ENCODE peak calls at places on chromosomes 3 and 15, in nine cellular contexts. M is transverse colon, D is astrocyte of the spinal cord, E is D721Med, P is A549, J is astrocyte, L is MM.1S, O is upper lobe of right lung, V is HL-60. G is an unnamed sample.

GRCh38 chr3:145767909-145768308 is 393.1 kb downstream of the PLOD2 start:
- DNase-seq in M (no peak), D (peak; percentile 27), E (no peak), P (no peak), J (no peak), L (peak; percentile 9), O (no peak), V (no peak), G (no peak)

GRCh38 chr3:13111173-13111873 is 38.1 kb upstream of the IQSEC1 start:
- DNase-seq in M (peak; percentile 27), D (no peak), E (no peak), P (no peak), J (no peak), L (peak; percentile 40), O (peak; percentile 73), V (no peak), G (no peak)

GRCh38 chr15:73647259-73648026 is 14.3 kb upstream of the NPTN start:
- DNase-seq in M (no peak), D (no peak), E (no peak), P (no peak), J (no peak), L (no peak), O (no peak), V (no peak), G (no peak)

GRCh38 chr3:42600958-42601675 is 631 bp downstream of the NKTR start:
- DNase-seq in M (peak; percentile 72), D (peak; percentile 64), E (no peak), P (peak; percentile 16), J (peak; percentile 67), L (peak; percentile 70), O (peak; percentile 83), V (peak; percentile 84), G (no peak)

GRCh38 chr15:92429378-92430066 is 35.8 kb downstream of the ST8SIA2 start:
- DNase-seq in M (no peak), D (peak; percentile 85), E (no peak), P (peak; percentile 72), J (peak; percentile 79), L (no peak), O (no peak), V (no peak), G (no peak)

GRCh38 chr3:26087751-26088150 is 297.9 kb downstream of the OXSM start:
- DNase-seq in M (no peak), D (no peak), E (no peak), P (no peak), J (no peak), L (no peak), O (no peak), V (no peak), G (no peak)

GRCh38 chr15:85793641-85794597 is 806 bp downstream of the KLHL25 start:
- DNase-seq in M (peak; percentile 53), D (peak; percentile 28), E (no peak), P (peak; percentile 58), J (no peak), L (peak; percentile 28), O (peak; percentile 76), V (peak; percentile 10), G (no peak)

GRCh38 chr3:174440741-174441587 is 418.2 kb upstream of the NAALADL2 start:
- DNase-seq in M (peak; percentile 85), D (peak; percentile 95), E (no peak), P (peak; percentile 20), J (peak; percentile 85), L (peak; percentile 91), O (peak; percentile 92), V (peak; percentile 81), G (peak; percentile 33)

GRCh38 chr3:134792700-134793099 is 2.4 kb upstream of the EPHB1 start:
- DNase-seq in M (no peak), D (no peak), E (no peak), P (no peak), J (no peak), L (no peak), O (no peak), V (no peak), G (no peak)

GRCh38 chr3:105837947-105838346 is 30.9 kb downstream of the CBLB start:
- DNase-seq in M (no peak), D (no peak), E (no peak), P (no peak), J (no peak), L (no peak), O (no peak), V (no peak), G (no peak)

GRCh38 chr3:127011270-127011992 is 28.5 kb downstream of the PLXNA1 start:
- DNase-seq in M (no peak), D (peak; percentile 53), E (peak; percentile 50), P (no peak), J (no peak), L (no peak), O (no peak), V (no peak), G (no peak)

GRCh38 chr3:144362126-144362525 is 390.5 kb downstream of the DIPK2A start:
- DNase-seq in M (no peak), D (peak; percentile 6), E (no peak), P (no peak), J (peak; percentile 17), L (no peak), O (no peak), V (no peak), G (no peak)

GRCh38 chr15:68791431-68792283 is 29.0 kb downstream of the ANP32A start:
- DNase-seq in M (no peak), D (no peak), E (no peak), P (no peak), J (no peak), L (peak; percentile 68), O (no peak), V (peak; percentile 52), G (peak; percentile 77)

GRCh38 chr3:24773798-24774197 is 279.1 kb upstream of the THRB start:
- DNase-seq in M (peak; percentile 18), D (peak; percentile 72), E (no peak), P (peak; percentile 13), J (peak; percentile 40), L (peak; percentile 64), O (peak; percentile 69), V (peak; percentile 68), G (peak; percentile 22)

GRCh38 chr3:71360170-71360569 is 223.4 kb downstream of the FOXP1 start:
- DNase-seq in M (no peak), D (no peak), E (no peak), P (no peak), J (no peak), L (no peak), O (no peak), V (no peak), G (no peak)

GRCh38 chr15:74243431-74243830 is 7.3 kb downstream of the CCDC33 start:
- DNase-seq in M (no peak), D (no peak), E (no peak), P (no peak), J (no peak), L (no peak), O (no peak), V (no peak), G (no peak)

GRCh38 chr15:90063733-90064247 is 38.5 kb downstream of the IDH2 start:
- DNase-seq in M (peak; percentile 33), D (no peak), E (no peak), P (no peak), J (no peak), L (no peak), O (no peak), V (peak; percentile 85), G (no peak)

GRCh38 chr15:40754574-40754882 is 526 bp downstream of the RMDN3 start:
- DNase-seq in M (peak; percentile 54), D (no peak), E (no peak), P (no peak), J (no peak), L (no peak), O (peak; percentile 76), V (peak; percentile 17), G (no peak)

GRCh38 chr3:56930706-56931105 is 129.0 kb upstream of the ARHGEF3 start:
- DNase-seq in M (no peak), D (peak; percentile 8), E (no peak), P (no peak), J (peak; percentile 36), L (no peak), O (no peak), V (no peak), G (no peak)

GRCh38 chr3:137012097-137012501 is 54.3 kb downstream of the IL20RB start:
- DNase-seq in M (no peak), D (peak; percentile 36), E (no peak), P (no peak), J (peak; percentile 60), L (no peak), O (no peak), V (no peak), G (no peak)

DNA sequence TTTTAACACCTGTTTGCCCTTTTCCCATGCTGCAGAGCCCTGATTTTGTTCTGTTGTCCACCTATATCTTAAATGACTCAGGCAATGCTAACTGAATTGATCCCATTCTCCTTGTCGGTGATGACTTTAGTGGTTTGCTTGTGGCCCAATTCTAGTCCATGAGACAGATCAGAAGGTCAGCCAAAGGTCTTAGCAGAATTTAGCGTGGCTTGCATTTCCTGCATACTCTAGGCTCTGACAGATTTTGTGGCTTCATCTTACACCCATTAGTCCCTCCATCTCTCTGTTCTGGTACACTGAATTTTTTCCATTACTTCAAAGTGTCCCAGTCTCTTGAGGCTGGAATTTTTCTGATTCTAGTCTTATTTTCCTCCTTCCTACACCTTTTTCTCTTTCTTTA is 161.9 kb downstream of the STAC start:
- DNase-seq in M (no peak), D (peak; percentile 61), E (no peak), P (no peak), J (peak; percentile 82), L (no peak), O (no peak), V (no peak), G (no peak)
- TF ChIP-seq CTCF in M (no peak), D (no peak), E (no peak), P (no peak), J (no peak), L (no peak), O (no peak), V (no peak), G (no peak)

GRCh38 chr3:157669403-157669802 is 166.2 kb upstream of the VEPH1 start:
- DNase-seq in M (no peak), D (no peak), E (no peak), P (no peak), J (no peak), L (no peak), O (no peak), V (no peak), G (no peak)
- TF ChIP-seq CTCF in M (no peak), D (no peak), E (no peak), P (no peak), J (no peak), L (no peak), O (no peak), V (no peak), G (no peak)

DNA sequence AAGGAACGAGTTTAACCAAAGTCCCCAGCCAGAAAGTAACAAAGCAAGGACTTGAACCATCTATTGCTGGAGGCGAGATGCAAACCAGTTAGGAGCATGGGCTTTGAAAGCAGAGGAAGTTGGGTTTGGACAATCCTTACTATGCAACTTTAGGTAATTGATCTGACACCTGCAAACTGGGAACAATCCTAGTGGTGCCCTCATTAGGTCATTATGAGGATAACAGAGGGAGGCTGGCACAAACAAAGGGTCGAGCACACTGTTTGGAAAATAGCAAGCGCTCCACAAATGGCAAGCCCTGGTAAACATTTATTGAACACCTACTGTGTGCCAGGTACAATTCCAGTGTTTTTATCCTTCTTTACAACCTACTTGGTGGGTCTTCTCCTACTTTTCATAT is 45.6 kb downstream of the WNT5A start:
- DNase-seq in M (no peak), D (no peak), E (no peak), P (no peak), J (no peak), L (no peak), O (no peak), V (no peak), G (no peak)
- TF ChIP-seq CTCF in M (no peak), D (no peak), E (no peak), P (no peak), J (no peak), L (no peak), O (no peak), V (no peak), G (no peak)

GRCh38 chr3:148128136-148128535 is 569.6 kb upstream of the AGTR1 start:
- DNase-seq in M (no peak), D (no peak), E (no peak), P (no peak), J (no peak), L (no peak), O (no peak), V (no peak), G (no peak)
- TF ChIP-seq CTCF in M (no peak), D (no peak), E (peak; percentile 53), P (no peak), J (no peak), L (no peak), O (no peak), V (no peak), G (no peak)

G was measured in GM10248.